ENCODE peak calls at places on chromosomes 4 and X, in five cellular contexts. One of them, this sample, is unnamed.
A peak's percentile ranks its signal among the peaks of the same experiment; 100 is the strongest.

GRCh38 chr4:186651624-186652023 is 72.0 kb downstream of the FAT1 start:
- DNase-seq in midbrain: peak; percentile 85
- DNase-seq in activated T-cell treated with anti-CD3 and anti-CD28 coated beads, Interleukin-2, amount 50 U/mL, for 1 hour: no peak
- DNase-seq in Calu3: peak; percentile 36
- DNase-seq in left lung: no peak
- DNase-seq in this sample: peak; percentile 69

GRCh38 chrX:57595381-57595811 is 3.6 kb downstream of the ZXDB start:
- DNase-seq in Calu3: no peak
- DNase-seq in activated T-cell treated with anti-CD3 and anti-CD28 coated beads, Interleukin-2, amount 50 U/mL, for 1 hour: no peak
- DNase-seq in midbrain: no peak
- DNase-seq in left lung: no peak
- DNase-seq in this sample: peak; percentile 90

GRCh38 chrX:46840946-46841740 is 4.3 kb downstream of the RP2 start:
- DNase-seq in activated T-cell treated with anti-CD3 and anti-CD28 coated beads, Interleukin-2, amount 50 U/mL, for 1 hour: no peak
- DNase-seq in Calu3: no peak
- DNase-seq in left lung: no peak
- DNase-seq in midbrain: peak; percentile 35
- DNase-seq in this sample: no peak

GRCh38 chr4:88106205-88106604 is 52.2 kb downstream of the ABCG2 start:
- DNase-seq in Calu3: no peak
- DNase-seq in activated T-cell treated with anti-CD3 and anti-CD28 coated beads, Interleukin-2, amount 50 U/mL, for 1 hour: no peak
- DNase-seq in left lung: no peak
- DNase-seq in midbrain: no peak
- DNase-seq in this sample: peak; percentile 49

GRCh38 chr4:183626168-183626567 is 32.8 kb downstream of the RWDD4 start:
- DNase-seq in left lung: no peak
- DNase-seq in Calu3: no peak
- DNase-seq in midbrain: no peak
- DNase-seq in activated T-cell treated with anti-CD3 and anti-CD28 coated beads, Interleukin-2, amount 50 U/mL, for 1 hour: no peak
- DNase-seq in this sample: no peak

GRCh38 chr4:146381263-146381872 is 140.4 kb downstream of the SLC10A7 start:
- DNase-seq in midbrain: no peak
- DNase-seq in activated T-cell treated with anti-CD3 and anti-CD28 coated beads, Interleukin-2, amount 50 U/mL, for 1 hour: no peak
- DNase-seq in left lung: no peak
- DNase-seq in Calu3: no peak
- DNase-seq in this sample: no peak

GRCh38 chr4:5884804-5885203 is 8.1 kb downstream of the CRMP1 start:
- DNase-seq in Calu3: no peak
- DNase-seq in left lung: no peak
- DNase-seq in activated T-cell treated with anti-CD3 and anti-CD28 coated beads, Interleukin-2, amount 50 U/mL, for 1 hour: no peak
- DNase-seq in midbrain: no peak
- DNase-seq in this sample: no peak

GRCh38 chrX:17778984-17779383 is 41.7 kb downstream of the SCML1 start:
- DNase-seq in midbrain: no peak
- DNase-seq in left lung: no peak
- DNase-seq in Calu3: no peak
- DNase-seq in activated T-cell treated with anti-CD3 and anti-CD28 coated beads, Interleukin-2, amount 50 U/mL, for 1 hour: no peak
- DNase-seq in this sample: no peak

GRCh38 chr4:24924309-24924781 is 11.5 kb upstream of the CCDC149 start:
- DNase-seq in midbrain: no peak
- DNase-seq in activated T-cell treated with anti-CD3 and anti-CD28 coated beads, Interleukin-2, amount 50 U/mL, for 1 hour: no peak
- DNase-seq in Calu3: no peak
- DNase-seq in left lung: peak; percentile 75
- DNase-seq in this sample: peak; percentile 100

This sample was measured in astrocyte.